ENCODE peak calls at places on chromosomes 4 and X, in five cellular contexts. O is neural progenitor cell, V is LHCN-M2, Q is T follicular helper cell, N is AG09309. G is an unnamed sample.

GRCh38 chrX:140157611-140158010 is 192.3 kb upstream of the CXorf66 start:
- DNase-seq in V (peak), N (no peak), O (peak), Q (no peak), G (no peak)

GRCh38 chr4:77156533-77156911 is 485 bp upstream of the CCNG2 start:
- DNase-seq in O (peak), V (peak), Q (peak), N (peak), G (peak)

GRCh38 chr4:40630335-40631021 is 814 bp upstream of the RBM47 start:
- DNase-seq in O (peak), V (no peak), N (no peak), Q (no peak), G (peak)

GRCh38 chr4:82360298-82361177 is 13.3 kb downstream of the HNRNPD start:
- DNase-seq in Q (no peak), O (peak), V (peak), N (no peak), G (no peak)

GRCh38 chrX:118685393-118685792 is 42.0 kb upstream of the IL13RA1 start:
- DNase-seq in V (peak), O (no peak), N (no peak), Q (no peak), G (no peak)

GRCh38 chrX:1224954-1225353 is 12.5 kb upstream of the CRLF2 start:
- DNase-seq in V (no peak), N (no peak), O (peak), Q (no peak), G (no peak)

GRCh38 chrX:25049347-25049746 is 33.6 kb upstream of the ARX start:
- DNase-seq in N (no peak), O (no peak), V (peak), Q (no peak), G (no peak)

GRCh38 chr4:48604041-48604440 is 114.0 kb downstream of the ZAR1 start:
- DNase-seq in V (no peak), N (no peak), O (no peak), Q (no peak), G (no peak)

GRCh38 chr4:74920704-74921103 is 12.2 kb upstream of the PARM1 start:
- DNase-seq in V (no peak), O (no peak), Q (no peak), N (no peak), G (no peak)

GRCh38 chrX:56800801-56801200 is 71.8 kb downstream of the NBDY start:
- DNase-seq in N (no peak), O (no peak), V (no peak), Q (peak), G (no peak)

GRCh38 chr4:144579411-144580020 is 66.4 kb upstream of the HHIP start:
- DNase-seq in V (peak), Q (no peak), N (peak), O (no peak), G (no peak)

GRCh38 chr4:10053635-10054453 is 32.5 kb upstream of the SLC2A9 start:
- DNase-seq in V (no peak), O (no peak), N (no peak), Q (no peak), G (no peak)

GRCh38 chrX:30741545-30741944 is 88.3 kb downstream of the GK start:
- DNase-seq in V (no peak), N (no peak), Q (no peak), O (peak), G (no peak)

GRCh38 chr4:116599859-116600258 is 485.5 kb downstream of the TRAM1L1 start:
- DNase-seq in Q (no peak), V (no peak), O (peak), N (no peak), G (no peak)

GRCh38 chrX:38754102-38754790 is 47.0 kb upstream of the MID1IP1 start:
- DNase-seq in Q (no peak), V (peak), N (peak), O (peak), G (no peak)

GRCh38 chr4:2318476-2318875 is 56.6 kb upstream of the MXD4 start:
- DNase-seq in V (no peak), Q (no peak), N (no peak), O (no peak), G (no peak)

GRCh38 chr4:144646523-144647094 is 653 bp downstream of the HHIP start:
- DNase-seq in O (peak), V (peak), Q (no peak), N (no peak), G (no peak)

GRCh38 chrX:65643046-65643785 is 24.2 kb upstream of the MSN start:
- DNase-seq in V (no peak), Q (no peak), O (no peak), N (no peak), G (no peak)

GRCh38 chr4:70994069-70994366 is 569 bp downstream of the DCK start:
- DNase-seq in Q (no peak), V (peak), O (no peak), N (no peak), G (no peak)

G was measured in GM12892.